ENCODE peak calls at places on chromosomes 5 and 9, in seven cellular contexts. K, O, W, M, L, S and R are unnamed samples. For H3K27me3 and H3K4me1, the result is how much of the 10 kb centered on the place peaks cover.

GRCh38 chr5:56535347-56535746 is 280.0 kb upstream of the MAP3K1 start:
- DNase-seq in K (no peak), O (no peak), W (no peak), M (no peak), L (no peak), S (no peak), R (no peak)

GRCh38 chr5:172420215-172420934 is 34.0 kb downstream of the SH3PXD2B start:
- DNase-seq in K (peak), O (peak), W (no peak), M (peak), L (peak), S (no peak), R (peak)

GRCh38 chr5:83321656-83322055 is 149.9 kb upstream of the VCAN start:
- DNase-seq in K (no peak), O (no peak), W (no peak), M (peak), L (no peak), S (no peak), R (no peak)

GRCh38 chr5:138725153-138725884 is 27.9 kb upstream of the CTNNA1 start:
- DNase-seq in K (peak), O (peak), W (no peak), M (peak), L (peak), S (peak), R (peak)

GRCh38 chr5:141100243-141100805 is at the start of gene PCDHB3:
- DNase-seq in K (peak), O (peak), W (no peak), M (peak), L (peak), S (no peak), R (peak)

GRCh38 chr9:129436751-129437625 is 183.9 kb downstream of the C9orf50 start:
- DNase-seq in K (peak), O (peak), W (no peak), M (peak), L (peak), S (peak), R (peak)

GRCh38 chr9:34328500-34328982 is 527 bp downstream of the KIF24 start:
- DNase-seq in K (no peak), O (no peak), W (no peak), M (no peak), L (no peak), S (peak), R (no peak)

GRCh38 chr5:82351754-82352145 is 73.6 kb upstream of the RPS23 start:
- DNase-seq in K (no peak), O (no peak), W (no peak), M (peak), L (no peak), S (peak), R (no peak)

GRCh38 chr9:98306384-98307145 is 51.1 kb upstream of the TBC1D2 start:
- DNase-seq in K (no peak), O (no peak), W (no peak), M (no peak), L (no peak), S (no peak), R (no peak)

GRCh38 chr5:150630459-150631325 is 9.8 kb upstream of the SYNPO start:
- DNase-seq in K (no peak), O (peak), W (no peak), M (no peak), L (no peak), S (no peak), R (no peak)

GRCh38 chr5:169914766-169915165 is 65.5 kb downstream of the INSYN2B start:
- DNase-seq in K (peak), O (peak), W (no peak), M (peak), L (peak), S (peak), R (no peak)

GRCh38 chr9:90458485-90458884 is 184.1 kb downstream of the DIRAS2 start:
- DNase-seq in K (no peak), O (no peak), W (no peak), M (no peak), L (peak), S (peak), R (no peak)

GRCh38 chr5:73814234-73814846 is 188.3 kb downstream of the ARHGEF28 start:
- DNase-seq in K (no peak), O (no peak), W (no peak), M (no peak), L (peak), S (no peak), R (no peak)

GRCh38 chr9:126463426-126463825 is 136.8 kb downstream of the MVB12B start:
- DNase-seq in K (no peak), O (no peak), W (no peak), M (no peak), L (no peak), S (no peak), R (no peak)
- H3K27me3 ChIP-seq in K (under half), O (under half), W (under half), M (under half), L (under half), S (under half), R (under half)

GRCh38 chr5:80483636-80484232 is 4.2 kb upstream of the FAM151B start:
- DNase-seq in K (no peak), O (no peak), W (no peak), M (no peak), L (no peak), S (no peak), R (no peak)
- H3K4me1 ChIP-seq in K (under half), O (under half), W (under half), M (under half), L (under half), S (under half), R (under half)

GRCh38 chr9:121057821-121058220 is 7.7 kb upstream of the C5 start:
- DNase-seq in K (no peak), O (no peak), W (no peak), M (no peak), L (no peak), S (no peak), R (no peak)

GRCh38 chr9:121053544-121053943 is 3.5 kb upstream of the C5 start:
- DNase-seq in K (no peak), O (no peak), W (no peak), M (no peak), L (peak), S (no peak), R (no peak)

GRCh38 chr9:121059998-121060636 is 10.0 kb upstream of the C5 start:
- DNase-seq in K (peak), O (no peak), W (no peak), M (peak), L (peak), S (peak), R (no peak)

GRCh38 chr9:121059513-121059912 is 9.4 kb upstream of the C5 start:
- DNase-seq in K (no peak), O (no peak), W (no peak), M (no peak), L (no peak), S (no peak), R (no peak)

DNA sequence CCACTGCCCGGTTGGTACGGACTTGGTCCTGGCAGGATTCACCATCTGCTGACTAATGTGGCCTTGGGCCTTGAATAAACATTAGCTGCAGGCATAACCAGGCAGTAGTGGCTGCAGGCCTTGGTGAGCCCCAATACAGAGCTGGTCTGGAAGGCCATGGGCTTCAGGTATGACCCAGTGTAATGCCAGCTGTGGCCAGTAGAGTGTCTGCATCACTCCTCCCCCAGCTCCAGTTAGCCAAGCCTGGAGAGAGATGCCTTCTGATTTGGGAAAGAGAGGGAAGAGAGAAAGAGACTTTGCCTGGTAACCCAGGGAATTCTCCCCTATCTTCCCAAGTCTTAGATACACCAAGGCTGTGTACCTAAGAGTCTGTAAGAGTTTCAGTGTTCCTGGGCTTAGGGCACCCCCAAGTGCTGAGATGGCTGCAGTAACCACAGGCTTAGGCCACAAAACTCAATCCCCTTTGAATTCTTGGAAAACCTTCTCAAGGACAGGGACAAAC is 5.6 kb upstream of the C5 start:
- DNase-seq in K (no peak), O (no peak), W (no peak), M (no peak), L (peak), S (peak), R (no peak)
- TF ChIP-seq CTCF in K (no peak), O (no peak), W (no peak), M (peak), L (peak), S (peak), R (peak)

GRCh38 chr5:132778129-132778528 is 1.1 kb upstream of the SEPTIN8 start:
- DNase-seq in K (no peak), O (no peak), W (no peak), M (no peak), L (no peak), S (no peak), R (no peak)

GRCh38 chr5:132776077-132776931 is 735 bp downstream of the SEPTIN8 start:
- DNase-seq in K (peak), O (peak), W (no peak), M (peak), L (peak), S (peak), R (no peak)

GRCh38 chr5:132776932-132777208 is 169 bp downstream of the SEPTIN8 start:
- DNase-seq in K (no peak), O (no peak), W (no peak), M (no peak), L (no peak), S (no peak), R (no peak)

GRCh38 chr5:132778856-132779255 is 1.8 kb upstream of the SEPTIN8 start:
- DNase-seq in K (no peak), O (no peak), W (no peak), M (no peak), L (no peak), S (no peak), R (no peak)

DNA sequence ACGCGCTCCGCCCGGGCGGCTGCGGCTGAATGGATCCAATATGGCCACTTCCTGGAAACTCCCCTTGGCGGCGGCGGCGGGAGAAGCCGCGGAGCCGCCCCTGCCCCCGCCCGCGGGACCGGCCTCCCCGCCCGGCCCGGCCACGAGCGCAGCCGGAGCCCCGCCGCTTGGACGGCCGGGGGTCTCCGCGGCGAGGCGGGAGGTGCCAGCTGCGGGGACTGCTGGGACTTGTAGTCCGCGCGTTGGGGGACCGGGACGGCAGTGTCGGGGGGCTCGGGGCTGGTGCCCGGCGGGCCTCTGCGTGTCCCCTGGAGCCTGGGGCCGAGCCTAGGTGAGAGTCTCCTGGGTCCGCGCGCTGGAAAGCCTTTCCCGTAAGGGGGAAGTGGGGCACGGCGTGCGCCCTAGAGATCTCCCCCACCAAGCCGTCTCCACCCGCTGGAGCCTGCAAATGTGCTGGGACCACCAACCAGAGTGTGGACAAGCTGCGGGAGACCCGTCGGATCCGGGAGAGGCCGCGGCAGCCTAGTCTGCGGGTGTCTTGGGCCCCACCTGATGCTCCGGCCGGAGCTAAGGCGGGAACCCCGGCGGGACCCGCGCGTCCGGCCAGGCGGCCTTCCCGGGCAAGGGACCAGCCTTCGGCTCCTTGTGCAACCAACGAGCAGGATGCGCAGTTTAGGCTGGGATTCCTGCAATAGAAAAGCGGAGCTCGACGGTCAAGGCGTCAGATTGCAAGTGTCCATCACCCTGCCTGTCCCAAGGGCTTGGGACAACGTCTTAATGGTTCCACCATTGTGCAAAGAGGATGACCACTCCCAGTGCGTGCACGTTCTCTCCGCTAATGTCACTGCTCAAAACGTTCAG is at the start of gene SEPTIN8:
- DNase-seq in K (peak), O (peak), W (peak), M (no peak), L (peak), S (peak), R (peak)
- H3K27me3 ChIP-seq in K (under half), O (under half), W (under half), M (under half), L (half or more), S (half or more), R (under half)

GRCh38 chr5:72292411-72292810 is 27.6 kb downstream of the MRPS27 start:
- DNase-seq in K (no peak), O (no peak), W (no peak), M (no peak), L (no peak), S (no peak), R (no peak)
- H3K4me1 ChIP-seq in K (under half), O (under half), W (under half), M (under half), L (under half), S (under half), R (under half)

GRCh38 chr9:135639196-135639595 is at the start of gene GLT6D1:
- DNase-seq in K (no peak), O (no peak), W (no peak), M (no peak), L (no peak), S (no peak), R (no peak)
- TF ChIP-seq CTCF in K (no peak), O (no peak), W (no peak), M (no peak), L (no peak), S (no peak), R (no peak)

GRCh38 chr9:121286973-121287721 is 19.2 kb downstream of the GSN start:
- DNase-seq in K (peak), O (peak), W (no peak), M (peak), L (peak), S (peak), R (peak)

GRCh38 chr9:121288557-121288873 is 20.6 kb downstream of the GSN start:
- DNase-seq in K (no peak), O (no peak), W (no peak), M (no peak), L (no peak), S (no peak), R (no peak)

GRCh38 chr9:121284733-121285451 is 16.9 kb downstream of the GSN start:
- DNase-seq in K (peak), O (no peak), W (no peak), M (no peak), L (no peak), S (no peak), R (no peak)

GRCh38 chr9:121285835-121286687 is 18.1 kb downstream of the GSN start:
- DNase-seq in K (peak), O (peak), W (no peak), M (peak), L (peak), S (peak), R (peak)

GRCh38 chr9:121286688-121286972 is 18.7 kb downstream of the GSN start:
- DNase-seq in K (no peak), O (no peak), W (no peak), M (no peak), L (no peak), S (no peak), R (no peak)
- H3K27me3 ChIP-seq in K (under half), O (under half), W (under half), M (under half), L (under half), S (under half), R (under half)

GRCh38 chr9:127735530-127736176 is 559 bp upstream of the TOR2A start:
- DNase-seq in K (no peak), O (no peak), W (no peak), M (no peak), L (no peak), S (peak), R (no peak)
- H3K4me1 ChIP-seq in K (under half), O (under half), W (under half), M (under half), L (under half), S (under half), R (under half)

DNA sequence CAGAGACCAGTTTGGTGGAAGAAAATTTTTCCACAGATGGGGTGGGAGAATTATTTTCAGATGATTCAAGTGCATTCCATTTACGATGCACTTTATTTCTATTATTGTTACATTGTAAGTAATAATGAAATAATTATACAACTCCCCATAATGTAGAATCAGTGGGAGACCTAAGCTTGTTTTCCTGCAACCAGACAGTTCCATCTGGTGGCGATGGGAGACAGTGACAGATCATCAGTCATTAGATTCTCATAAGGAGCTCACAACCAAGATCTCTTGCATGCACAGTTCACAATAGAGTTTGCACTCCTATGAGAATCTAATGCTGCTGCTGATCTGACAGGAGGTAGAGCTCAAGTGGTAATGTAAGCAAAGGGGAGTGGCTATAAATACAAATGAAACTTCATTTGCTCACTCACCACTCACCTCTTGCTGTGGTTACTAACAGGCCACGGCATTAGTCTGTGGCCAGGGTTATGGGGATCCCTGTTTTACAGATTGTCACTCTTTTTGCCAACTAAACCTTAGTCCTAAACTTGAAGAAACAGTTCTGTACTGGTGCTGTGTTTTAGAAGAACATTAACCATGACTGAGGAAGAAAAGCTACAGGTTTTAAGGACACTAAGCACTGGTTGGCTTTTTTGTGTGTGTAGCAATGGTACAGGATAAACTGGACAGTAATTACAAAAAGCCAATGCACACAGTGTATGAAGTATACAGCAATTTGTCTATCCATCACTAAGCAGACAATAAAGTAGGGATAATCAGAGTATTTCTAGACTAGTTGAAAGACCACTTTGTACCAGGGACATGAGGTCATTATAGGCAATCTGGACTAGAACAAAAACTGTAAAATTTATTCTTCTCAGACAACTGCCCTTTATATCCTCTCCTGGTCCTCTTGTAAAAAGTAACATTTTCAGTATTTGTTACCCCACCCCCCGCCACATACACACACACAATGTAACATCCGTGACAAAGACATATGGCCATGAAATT is 9.9 kb downstream of the TMEM232 start:
- DNase-seq in K (no peak), O (no peak), W (no peak), M (no peak), L (no peak), S (no peak), R (no peak)
- TF ChIP-seq CTCF in K (no peak), O (no peak), W (no peak), M (no peak), L (peak), S (peak), R (no peak)

GRCh38 chr5:51378415-51378777 is 4.9 kb upstream of the ISL1 start:
- DNase-seq in K (no peak), O (no peak), W (no peak), M (no peak), L (peak), S (peak), R (no peak)

GRCh38 chr5:51377151-51378060 is 5.8 kb upstream of the ISL1 start:
- DNase-seq in K (no peak), O (no peak), W (no peak), M (no peak), L (peak), S (peak), R (no peak)

GRCh38 chr5:51378061-51378409 is 5.2 kb upstream of the ISL1 start:
- DNase-seq in K (no peak), O (no peak), W (no peak), M (no peak), L (no peak), S (no peak), R (no peak)

GRCh38 chr5:51380603-51381207 is 2.5 kb upstream of the ISL1 start:
- DNase-seq in K (no peak), O (no peak), W (no peak), M (no peak), L (peak), S (peak), R (no peak)

GRCh38 chr5:51378778-51379652 is 4.2 kb upstream of the ISL1 start:
- DNase-seq in K (no peak), O (no peak), W (no peak), M (peak), L (peak), S (peak), R (no peak)
- H3K27me3 ChIP-seq in K (under half), O (half or more), W (half or more), M (half or more), L (half or more), S (half or more), R (half or more)